ENCODE peak calls at places on chromosomes 1 and 21, in nine cellular contexts. One of them, this sample, is unnamed. For H3K36me3 and H3K4me1, the result is how much of the 10 kb centered on the place peaks cover.

GRCh38 chr1:168689726-168690602 is 39.0 kb downstream of the DPT start:
- DNase-seq in left lung: no peak
- DNase-seq in tibial nerve: no peak
- DNase-seq in tibial artery: no peak
- DNase-seq in IMR-90: no peak
- DNase-seq in mesendoderm: no peak
- DNase-seq in CD8-positive, alpha-beta T cell: no peak
- DNase-seq in Caco-2: no peak
- DNase-seq in GM23338: no peak
- DNase-seq in this sample: no peak

GRCh38 chr1:64624446-64624766 is 120.5 kb upstream of the RAVER2 start:
- DNase-seq in left lung: no peak
- DNase-seq in tibial nerve: peak
- DNase-seq in tibial artery: no peak
- DNase-seq in IMR-90: peak
- DNase-seq in mesendoderm: no peak
- DNase-seq in CD8-positive, alpha-beta T cell: no peak
- DNase-seq in Caco-2: no peak
- DNase-seq in GM23338: no peak
- DNase-seq in this sample: no peak

GRCh38 chr1:222974496-222974895 is 159.7 kb downstream of the DISP1 start:
- DNase-seq in left lung: no peak
- DNase-seq in tibial nerve: no peak
- DNase-seq in tibial artery: no peak
- DNase-seq in IMR-90: peak
- DNase-seq in mesendoderm: no peak
- DNase-seq in CD8-positive, alpha-beta T cell: no peak
- DNase-seq in Caco-2: no peak
- DNase-seq in GM23338: no peak
- DNase-seq in this sample: no peak

GRCh38 chr1:5348732-5349465 is 643.3 kb downstream of the NPHP4 start:
- DNase-seq in left lung: no peak
- DNase-seq in tibial nerve: no peak
- DNase-seq in tibial artery: no peak
- DNase-seq in IMR-90: no peak
- DNase-seq in mesendoderm: no peak
- DNase-seq in CD8-positive, alpha-beta T cell: peak
- DNase-seq in Caco-2: no peak
- DNase-seq in GM23338: no peak
- DNase-seq in this sample: no peak

GRCh38 chr1:22347854-22348760 is 103.5 kb upstream of the ZBTB40 start:
- DNase-seq in left lung: no peak
- DNase-seq in tibial nerve: no peak
- DNase-seq in tibial artery: no peak
- DNase-seq in IMR-90: no peak
- DNase-seq in mesendoderm: no peak
- DNase-seq in CD8-positive, alpha-beta T cell: no peak
- DNase-seq in Caco-2: no peak
- DNase-seq in GM23338: no peak
- DNase-seq in this sample: no peak

GRCh38 chr1:170705981-170706380 is 42.0 kb downstream of the PRRX1 start:
- DNase-seq in left lung: no peak
- DNase-seq in tibial nerve: no peak
- DNase-seq in tibial artery: no peak
- DNase-seq in IMR-90: peak
- DNase-seq in mesendoderm: no peak
- DNase-seq in CD8-positive, alpha-beta T cell: no peak
- DNase-seq in Caco-2: no peak
- DNase-seq in GM23338: no peak
- DNase-seq in this sample: no peak

GRCh38 chr1:37034301-37035013 is at the start of gene GRIK3:
- DNase-seq in left lung: no peak
- DNase-seq in tibial nerve: no peak
- DNase-seq in tibial artery: no peak
- DNase-seq in IMR-90: no peak
- DNase-seq in mesendoderm: peak
- DNase-seq in CD8-positive, alpha-beta T cell: no peak
- DNase-seq in Caco-2: no peak
- DNase-seq in GM23338: peak
- DNase-seq in this sample: no peak

GRCh38 chr1:218945050-218945449 is 228.6 kb upstream of the LYPLAL1 start:
- DNase-seq in left lung: no peak
- DNase-seq in tibial nerve: no peak
- DNase-seq in tibial artery: no peak
- DNase-seq in IMR-90: peak
- DNase-seq in mesendoderm: no peak
- DNase-seq in CD8-positive, alpha-beta T cell: no peak
- DNase-seq in Caco-2: no peak
- DNase-seq in GM23338: no peak
- DNase-seq in this sample: no peak

GRCh38 chr1:43446388-43446740 is 7.4 kb downstream of the HYI start:
- DNase-seq in left lung: no peak
- DNase-seq in tibial nerve: no peak
- DNase-seq in tibial artery: peak
- DNase-seq in IMR-90: no peak
- DNase-seq in mesendoderm: no peak
- DNase-seq in CD8-positive, alpha-beta T cell: no peak
- DNase-seq in Caco-2: no peak
- DNase-seq in GM23338: no peak
- DNase-seq in this sample: no peak

GRCh38 chr1:198934901-198935301 is 296.1 kb downstream of the PTPRC start:
- DNase-seq in left lung: no peak
- DNase-seq in tibial nerve: no peak
- DNase-seq in tibial artery: no peak
- DNase-seq in IMR-90: peak
- DNase-seq in mesendoderm: no peak
- DNase-seq in CD8-positive, alpha-beta T cell: peak
- DNase-seq in Caco-2: no peak
- DNase-seq in GM23338: no peak
- DNase-seq in this sample: no peak

GRCh38 chr1:45340816-45341215 is 576 bp upstream of the MUTYH start:
- DNase-seq in left lung: no peak
- DNase-seq in tibial nerve: no peak
- DNase-seq in tibial artery: no peak
- DNase-seq in IMR-90: no peak
- DNase-seq in mesendoderm: peak
- DNase-seq in CD8-positive, alpha-beta T cell: no peak
- DNase-seq in Caco-2: no peak
- DNase-seq in GM23338: peak
- DNase-seq in this sample: no peak

GRCh38 chr1:16628361-16629111 is 15.2 kb upstream of the NBPF1 start:
- DNase-seq in left lung: peak
- DNase-seq in tibial nerve: no peak
- DNase-seq in tibial artery: peak
- DNase-seq in IMR-90: no peak
- DNase-seq in mesendoderm: no peak
- DNase-seq in CD8-positive, alpha-beta T cell: peak
- DNase-seq in Caco-2: peak
- DNase-seq in GM23338: peak
- DNase-seq in this sample: no peak
- H3K36me3 ChIP-seq in left lung: under half
- H3K36me3 ChIP-seq in tibial nerve: under half
- H3K36me3 ChIP-seq in tibial artery: half or more
- H3K36me3 ChIP-seq in IMR-90: half or more
- H3K36me3 ChIP-seq in mesendoderm: under half
- H3K36me3 ChIP-seq in CD8-positive, alpha-beta T cell: half or more
- H3K36me3 ChIP-seq in Caco-2: under half
- H3K36me3 ChIP-seq in GM23338: under half
- H3K36me3 ChIP-seq in this sample: half or more

GRCh38 chr21:41774467-41775151 is 7.8 kb upstream of the RIPK4 start:
- DNase-seq in left lung: no peak
- DNase-seq in tibial nerve: no peak
- DNase-seq in tibial artery: no peak
- DNase-seq in IMR-90: no peak
- DNase-seq in mesendoderm: no peak
- DNase-seq in CD8-positive, alpha-beta T cell: no peak
- DNase-seq in Caco-2: no peak
- DNase-seq in GM23338: no peak
- DNase-seq in this sample: no peak
- H3K4me1 ChIP-seq in left lung: under half
- H3K4me1 ChIP-seq in tibial nerve: under half
- H3K4me1 ChIP-seq in tibial artery: under half
- H3K4me1 ChIP-seq in IMR-90: under half
- H3K4me1 ChIP-seq in mesendoderm: under half
- H3K4me1 ChIP-seq in CD8-positive, alpha-beta T cell: under half
- H3K4me1 ChIP-seq in Caco-2: under half
- H3K4me1 ChIP-seq in GM23338: under half
- H3K4me1 ChIP-seq in this sample: under half

DNA sequence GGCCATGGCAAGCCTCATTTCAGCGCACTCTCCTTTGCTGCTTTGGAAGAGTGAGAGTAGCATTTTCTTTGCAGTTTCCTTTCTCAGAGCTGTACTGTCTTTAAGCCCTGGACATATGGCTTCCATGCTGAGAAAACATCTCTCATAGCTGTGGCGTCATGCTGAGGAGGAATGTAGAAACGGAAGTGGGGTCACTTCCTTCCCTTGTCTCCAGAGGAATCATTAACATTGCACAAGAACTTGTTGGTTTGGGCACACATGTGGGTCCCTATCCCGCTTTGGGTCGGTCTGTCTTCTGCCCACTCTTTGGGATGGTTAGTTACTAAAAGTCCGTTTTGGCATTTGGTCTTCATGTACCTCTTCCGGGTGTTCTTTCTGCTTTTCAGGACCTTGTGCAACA is 5.6 kb downstream of the MFN2 start:
- DNase-seq in left lung: no peak
- DNase-seq in tibial nerve: no peak
- DNase-seq in tibial artery: no peak
- DNase-seq in IMR-90: peak
- DNase-seq in mesendoderm: no peak
- DNase-seq in CD8-positive, alpha-beta T cell: no peak
- DNase-seq in Caco-2: no peak
- DNase-seq in GM23338: no peak
- DNase-seq in this sample: no peak
- H3K36me3 ChIP-seq in left lung: under half
- H3K36me3 ChIP-seq in tibial nerve: under half
- H3K36me3 ChIP-seq in tibial artery: under half
- H3K36me3 ChIP-seq in IMR-90: under half
- H3K36me3 ChIP-seq in mesendoderm: under half
- H3K36me3 ChIP-seq in CD8-positive, alpha-beta T cell: under half
- H3K36me3 ChIP-seq in Caco-2: under half
- H3K36me3 ChIP-seq in GM23338: under half
- H3K36me3 ChIP-seq in this sample: half or more

DNA sequence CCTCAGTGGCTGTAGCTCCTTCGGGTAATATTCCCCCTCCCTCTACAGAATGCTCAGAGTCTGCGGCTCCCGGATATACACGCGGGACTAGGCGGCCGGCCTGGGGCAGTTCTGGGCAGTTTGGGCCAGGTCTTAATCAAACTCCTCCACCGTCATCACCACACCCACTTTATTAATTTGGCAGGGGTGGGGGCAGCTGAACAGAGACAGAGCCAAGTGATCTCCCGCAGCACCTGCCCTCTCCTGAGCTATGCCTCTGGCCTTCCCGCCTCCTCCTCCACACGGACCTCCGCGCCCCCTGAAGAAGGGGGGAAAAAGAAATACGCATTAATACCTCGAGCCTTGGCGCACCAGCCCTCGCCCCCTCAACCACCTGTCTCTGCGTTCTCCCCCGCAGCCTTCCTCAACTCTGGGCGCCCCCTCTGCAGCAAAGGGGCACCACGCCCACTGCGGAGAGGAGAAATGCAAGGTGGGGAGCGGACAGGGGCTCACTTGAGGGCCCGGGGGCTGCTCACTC is 42.6 kb downstream of the CD34 start:
- DNase-seq in left lung: peak
- DNase-seq in tibial nerve: peak
- DNase-seq in tibial artery: peak
- DNase-seq in IMR-90: no peak
- DNase-seq in mesendoderm: no peak
- DNase-seq in CD8-positive, alpha-beta T cell: peak
- DNase-seq in Caco-2: peak
- DNase-seq in GM23338: peak
- DNase-seq in this sample: no peak
- H3K4me1 ChIP-seq in left lung: half or more
- H3K4me1 ChIP-seq in tibial nerve: under half
- H3K4me1 ChIP-seq in tibial artery: under half
- H3K4me1 ChIP-seq in IMR-90: under half
- H3K4me1 ChIP-seq in mesendoderm: under half
- H3K4me1 ChIP-seq in CD8-positive, alpha-beta T cell: half or more
- H3K4me1 ChIP-seq in Caco-2: under half
- H3K4me1 ChIP-seq in GM23338: under half
- H3K4me1 ChIP-seq in this sample: under half

GRCh38 chr1:35187816-35188342 is 5.1 kb downstream of the SFPQ start:
- DNase-seq in left lung: no peak
- DNase-seq in tibial nerve: no peak
- DNase-seq in tibial artery: no peak
- DNase-seq in IMR-90: no peak
- DNase-seq in mesendoderm: no peak
- DNase-seq in CD8-positive, alpha-beta T cell: no peak
- DNase-seq in Caco-2: no peak
- DNase-seq in GM23338: no peak
- DNase-seq in this sample: no peak

GRCh38 chr1:35184495-35185199 is 8.3 kb downstream of the SFPQ start:
- DNase-seq in left lung: no peak
- DNase-seq in tibial nerve: no peak
- DNase-seq in tibial artery: no peak
- DNase-seq in IMR-90: no peak
- DNase-seq in mesendoderm: no peak
- DNase-seq in CD8-positive, alpha-beta T cell: no peak
- DNase-seq in Caco-2: no peak
- DNase-seq in GM23338: no peak
- DNase-seq in this sample: no peak

GRCh38 chr1:35181790-35182455 is 11.0 kb downstream of the SFPQ start:
- DNase-seq in left lung: no peak
- DNase-seq in tibial nerve: no peak
- DNase-seq in tibial artery: no peak
- DNase-seq in IMR-90: no peak
- DNase-seq in mesendoderm: no peak
- DNase-seq in CD8-positive, alpha-beta T cell: no peak
- DNase-seq in Caco-2: no peak
- DNase-seq in GM23338: no peak
- DNase-seq in this sample: no peak

GRCh38 chr1:35186239-35186638 is 6.7 kb downstream of the SFPQ start:
- DNase-seq in left lung: no peak
- DNase-seq in tibial nerve: no peak
- DNase-seq in tibial artery: no peak
- DNase-seq in IMR-90: no peak
- DNase-seq in mesendoderm: no peak
- DNase-seq in CD8-positive, alpha-beta T cell: no peak
- DNase-seq in Caco-2: no peak
- DNase-seq in GM23338: no peak
- DNase-seq in this sample: no peak

GRCh38 chr1:35185200-35185599 is 7.7 kb downstream of the SFPQ start:
- DNase-seq in left lung: no peak
- DNase-seq in tibial nerve: no peak
- DNase-seq in tibial artery: no peak
- DNase-seq in IMR-90: no peak
- DNase-seq in mesendoderm: no peak
- DNase-seq in CD8-positive, alpha-beta T cell: no peak
- DNase-seq in Caco-2: no peak
- DNase-seq in GM23338: no peak
- DNase-seq in this sample: no peak
- H3K36me3 ChIP-seq in left lung: under half
- H3K36me3 ChIP-seq in tibial nerve: under half
- H3K36me3 ChIP-seq in tibial artery: half or more
- H3K36me3 ChIP-seq in IMR-90: half or more
- H3K36me3 ChIP-seq in mesendoderm: under half
- H3K36me3 ChIP-seq in CD8-positive, alpha-beta T cell: half or more
- H3K36me3 ChIP-seq in Caco-2: under half
- H3K36me3 ChIP-seq in GM23338: half or more
- H3K36me3 ChIP-seq in this sample: half or more